ENCODE peak calls at places on chromosome 21, in four cellular contexts. D, X, G and Y are unnamed samples.

GRCh38 chr21:26453258-26453657 is 119.8 kb downstream of the CYYR1 start:
- DNase-seq in X (no peak), G (no peak), D (no peak), Y (no peak)

GRCh38 chr21:36171741-36172331 is 15.2 kb downstream of the DOP1B start:
- DNase-seq in G (no peak), D (no peak), X (no peak), Y (no peak)

GRCh38 chr21:18759751-18760161 is 356.2 kb upstream of the TMPRSS15 start:
- DNase-seq in G (no peak), D (no peak), X (no peak), Y (no peak)

GRCh38 chr21:35254752-35255138 is 205.6 kb upstream of the RUNX1 start:
- DNase-seq in G (no peak), X (peak), D (no peak), Y (no peak)

GRCh38 chr21:34888569-34889286 is 160.4 kb downstream of the RUNX1 start:
- DNase-seq in X (peak), G (peak), D (peak), Y (peak)

GRCh38 chr21:14120091-14120734 is 90.5 kb downstream of the LIPI start:
- DNase-seq in D (peak), G (no peak), X (peak), Y (peak)

GRCh38 chr21:38913120-38913975 is 107.6 kb downstream of the ETS2 start:
- DNase-seq in D (peak), G (peak), X (peak), Y (no peak)

GRCh38 chr21:33261635-33262034 is 4.5 kb upstream of the IL10RB start:
- DNase-seq in D (no peak), G (no peak), X (peak), Y (peak)

GRCh38 chr21:15943009-15943666 is 213.4 kb downstream of the USP25 start:
- DNase-seq in G (no peak), D (no peak), X (no peak), Y (no peak)

GRCh38 chr21:24444736-24445135 is 1162.5 kb downstream of the MRPL39 start:
- DNase-seq in G (no peak), X (no peak), D (no peak), Y (no peak)

GRCh38 chr21:33292724-33293123 is 26.6 kb downstream of the IL10RB start:
- DNase-seq in D (no peak), G (no peak), X (no peak), Y (no peak)

GRCh38 chr21:17441370-17441769 is 71.5 kb upstream of the CXADR start:
- DNase-seq in X (no peak), G (peak), D (no peak), Y (peak)

DNA sequence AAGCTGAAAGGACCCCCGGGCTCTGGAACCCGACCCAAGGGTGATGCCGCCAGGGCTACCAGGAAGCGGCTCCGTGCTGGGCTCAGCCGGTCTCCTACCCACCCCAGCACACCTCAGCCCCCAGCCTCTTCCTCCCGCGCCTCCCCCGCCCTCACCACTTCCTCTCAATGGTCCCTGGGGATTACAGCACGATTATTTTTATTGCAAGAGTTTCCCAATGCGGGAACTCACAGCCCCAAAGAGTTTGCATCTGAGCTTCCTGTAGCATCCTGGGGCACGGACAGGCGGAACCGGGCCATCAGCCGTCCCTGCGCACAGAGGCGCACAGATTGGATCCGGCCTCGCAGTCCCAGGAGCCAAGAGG is 8.7 kb upstream of the SLX9 start:
- DNase-seq in X (peak), D (no peak), G (no peak), Y (peak)
- H3K4me3 ChIP-seq in X (peak), D (no peak), G (no peak), Y (no peak)

DNA sequence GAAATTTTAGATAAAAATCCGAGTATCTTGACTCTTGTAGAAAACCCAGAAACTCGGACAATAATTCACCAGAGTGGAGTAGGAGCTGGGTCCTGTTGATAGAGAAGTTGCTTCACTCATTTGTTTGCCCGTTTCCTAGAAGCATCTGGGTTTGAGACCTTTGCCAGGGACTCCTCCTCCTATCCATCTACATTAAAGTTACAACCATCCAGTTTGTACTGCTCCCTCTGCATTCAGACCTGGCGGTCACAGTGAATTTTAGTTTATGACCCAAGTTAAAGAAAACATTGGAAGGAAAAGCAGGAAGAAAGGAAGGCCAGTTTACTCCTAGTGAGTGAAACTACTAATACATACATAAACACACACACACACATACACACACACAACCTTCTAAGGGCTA is 64.6 kb downstream of the CLDN17 start:
- DNase-seq in G (no peak), X (no peak), D (no peak), Y (no peak)
- TF ChIP-seq CTCF in G (no peak), X (no peak), D (no peak), Y (no peak)

GRCh38 chr21:29155933-29156260 is 25.5 kb downstream of the MAP3K7CL start:
- DNase-seq in D (no peak), G (no peak), X (no peak), Y (no peak)
- H3K4me3 ChIP-seq in D (no peak), G (no peak), X (no peak), Y (peak)

GRCh38 chr21:31145271-31145801 is 107.1 kb upstream of the KRTAP19-8 start:
- DNase-seq in G (no peak), D (no peak), X (no peak), Y (peak)

GRCh38 chr21:31140025-31140424 is 101.7 kb upstream of the KRTAP19-8 start:
- DNase-seq in D (no peak), G (no peak), X (no peak), Y (no peak)

GRCh38 chr21:31141389-31142021 is 103.2 kb upstream of the KRTAP19-8 start:
- DNase-seq in X (no peak), D (no peak), G (no peak), Y (no peak)

GRCh38 chr21:31143021-31143420 is 104.7 kb upstream of the KRTAP19-8 start:
- DNase-seq in D (no peak), X (no peak), G (no peak), Y (no peak)

DNA sequence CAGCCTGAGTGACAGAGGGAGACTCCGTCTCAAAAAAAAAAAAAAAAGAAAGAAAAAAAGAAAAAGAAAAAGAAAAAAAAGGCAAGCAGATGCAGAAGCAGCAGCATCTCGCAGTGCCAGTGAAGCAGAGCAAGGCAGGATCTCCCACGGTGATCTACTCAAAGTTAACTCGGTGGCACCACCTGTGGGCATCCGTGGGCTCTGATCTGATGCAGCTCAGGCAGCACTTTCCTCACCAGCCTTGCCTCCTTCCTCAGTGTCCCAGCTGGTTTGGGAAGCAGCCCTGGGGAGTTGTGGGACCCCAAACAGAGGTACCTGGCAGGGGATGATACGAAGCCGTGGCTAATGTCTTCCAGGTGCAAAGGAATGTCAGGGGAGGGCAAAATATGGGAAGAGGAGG is 104.3 kb upstream of the KRTAP19-8 start:
- DNase-seq in G (no peak), X (no peak), D (peak), Y (no peak)
- TF ChIP-seq CTCF in G (no peak), X (no peak), D (peak), Y (no peak)

GRCh38 chr21:42522771-42523170 is 9.1 kb downstream of the SLC37A1 start:
- DNase-seq in D (no peak), X (no peak), G (no peak), Y (no peak)

GRCh38 chr21:42524341-42525227 is 10.9 kb downstream of the SLC37A1 start:
- DNase-seq in X (peak), G (peak), D (peak), Y (peak)

GRCh38 chr21:42523211-42523610 is 9.6 kb downstream of the SLC37A1 start:
- DNase-seq in G (no peak), X (no peak), D (no peak), Y (no peak)

GRCh38 chr21:42525228-42525604 is 11.6 kb downstream of the SLC37A1 start:
- DNase-seq in X (no peak), G (no peak), D (no peak), Y (no peak)

DNA sequence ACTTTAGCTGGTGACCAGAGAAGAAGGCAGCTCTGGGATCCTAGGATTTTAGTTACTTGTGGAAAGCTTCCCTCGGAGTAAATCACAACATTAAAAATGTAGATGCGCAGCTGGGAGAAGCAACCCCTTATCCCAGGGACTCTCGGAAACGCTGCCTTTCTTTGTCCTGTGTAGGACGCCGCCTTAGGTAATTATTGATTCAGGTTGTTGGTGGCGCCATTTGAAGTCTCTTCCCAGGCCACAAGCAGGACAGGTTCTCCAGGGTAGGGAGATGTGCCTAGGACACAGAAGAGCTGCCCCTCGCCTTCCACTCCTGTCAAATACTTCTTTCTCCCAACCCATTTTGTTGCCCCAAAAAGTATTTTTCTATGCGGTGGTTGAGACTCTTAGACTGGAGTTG is 10.3 kb downstream of the SLC37A1 start:
- DNase-seq in G (no peak), X (no peak), D (no peak), Y (no peak)
- H3K4me3 ChIP-seq in G (no peak), X (no peak), D (no peak), Y (no peak)

GRCh38 chr21:21712761-21713558 is 714.8 kb downstream of the NCAM2 start:
- DNase-seq in G (no peak), X (peak), D (no peak), Y (peak)
- TF ChIP-seq CTCF in G (no peak), X (no peak), D (no peak), Y (no peak)

GRCh38 chr21:41369105-41369914 is 7.5 kb downstream of the MX2 start:
- DNase-seq in X (peak), D (peak), G (no peak), Y (peak)
- H3K4me3 ChIP-seq in X (peak), D (peak), G (no peak), Y (no peak)